ENCODE peak calls at places on chromosomes 16 and 17, in six cellular contexts. One of them, this sample, is unnamed.

GRCh38 chr16:12802661-12803060 is 1.0 kb downstream of the CPPED1 start:
- DNase-seq in fibroblast of lung: no peak
- DNase-seq in ovary: no peak
- DNase-seq in breast epithelium: no peak
- DNase-seq in astrocyte of the cerebellum: no peak
- DNase-seq in GM12878: no peak
- DNase-seq in this sample: no peak

GRCh38 chr16:31200821-31201510 is 1.6 kb downstream of the PYCARD start:
- DNase-seq in fibroblast of lung: no peak
- DNase-seq in ovary: no peak
- DNase-seq in breast epithelium: no peak
- DNase-seq in astrocyte of the cerebellum: no peak
- DNase-seq in GM12878: no peak
- DNase-seq in this sample: no peak

GRCh38 chr17:27861979-27862378 is 31.2 kb downstream of the LYRM9 start:
- DNase-seq in fibroblast of lung: no peak
- DNase-seq in ovary: no peak
- DNase-seq in breast epithelium: no peak
- DNase-seq in astrocyte of the cerebellum: no peak
- DNase-seq in GM12878: no peak
- DNase-seq in this sample: no peak

GRCh38 chr17:40952675-40953074 is 14.1 kb downstream of the KRT39 start:
- DNase-seq in fibroblast of lung: peak; percentile 97
- DNase-seq in ovary: no peak
- DNase-seq in breast epithelium: no peak
- DNase-seq in astrocyte of the cerebellum: no peak
- DNase-seq in GM12878: no peak
- DNase-seq in this sample: peak; percentile 89

GRCh38 chr16:7853197-7853596 is 520.6 kb downstream of the RBFOX1 start:
- DNase-seq in fibroblast of lung: no peak
- DNase-seq in ovary: no peak
- DNase-seq in breast epithelium: no peak
- DNase-seq in astrocyte of the cerebellum: no peak
- DNase-seq in GM12878: no peak
- DNase-seq in this sample: no peak

GRCh38 chr16:704552-705380 is 835 bp downstream of the FBXL16 start:
- DNase-seq in fibroblast of lung: no peak
- DNase-seq in ovary: no peak
- DNase-seq in breast epithelium: no peak
- DNase-seq in astrocyte of the cerebellum: no peak
- DNase-seq in GM12878: no peak
- DNase-seq in this sample: no peak

GRCh38 chr17:39777534-39778365 is 40.0 kb downstream of the GRB7 start:
- DNase-seq in fibroblast of lung: no peak
- DNase-seq in ovary: no peak
- DNase-seq in breast epithelium: no peak
- DNase-seq in astrocyte of the cerebellum: no peak
- DNase-seq in GM12878: peak; percentile 73
- DNase-seq in this sample: no peak

GRCh38 chr17:81261582-81262336 is 22.6 kb downstream of the NDUFAF8 start:
- DNase-seq in fibroblast of lung: no peak
- DNase-seq in ovary: no peak
- DNase-seq in breast epithelium: no peak
- DNase-seq in astrocyte of the cerebellum: no peak
- DNase-seq in GM12878: no peak
- DNase-seq in this sample: no peak

GRCh38 chr17:50865060-50865867 is 890 bp downstream of the TOB1 start:
- DNase-seq in fibroblast of lung: peak; percentile 58
- DNase-seq in ovary: peak; percentile 82
- DNase-seq in breast epithelium: no peak
- DNase-seq in astrocyte of the cerebellum: peak; percentile 23
- DNase-seq in GM12878: no peak
- DNase-seq in this sample: no peak

DNA sequence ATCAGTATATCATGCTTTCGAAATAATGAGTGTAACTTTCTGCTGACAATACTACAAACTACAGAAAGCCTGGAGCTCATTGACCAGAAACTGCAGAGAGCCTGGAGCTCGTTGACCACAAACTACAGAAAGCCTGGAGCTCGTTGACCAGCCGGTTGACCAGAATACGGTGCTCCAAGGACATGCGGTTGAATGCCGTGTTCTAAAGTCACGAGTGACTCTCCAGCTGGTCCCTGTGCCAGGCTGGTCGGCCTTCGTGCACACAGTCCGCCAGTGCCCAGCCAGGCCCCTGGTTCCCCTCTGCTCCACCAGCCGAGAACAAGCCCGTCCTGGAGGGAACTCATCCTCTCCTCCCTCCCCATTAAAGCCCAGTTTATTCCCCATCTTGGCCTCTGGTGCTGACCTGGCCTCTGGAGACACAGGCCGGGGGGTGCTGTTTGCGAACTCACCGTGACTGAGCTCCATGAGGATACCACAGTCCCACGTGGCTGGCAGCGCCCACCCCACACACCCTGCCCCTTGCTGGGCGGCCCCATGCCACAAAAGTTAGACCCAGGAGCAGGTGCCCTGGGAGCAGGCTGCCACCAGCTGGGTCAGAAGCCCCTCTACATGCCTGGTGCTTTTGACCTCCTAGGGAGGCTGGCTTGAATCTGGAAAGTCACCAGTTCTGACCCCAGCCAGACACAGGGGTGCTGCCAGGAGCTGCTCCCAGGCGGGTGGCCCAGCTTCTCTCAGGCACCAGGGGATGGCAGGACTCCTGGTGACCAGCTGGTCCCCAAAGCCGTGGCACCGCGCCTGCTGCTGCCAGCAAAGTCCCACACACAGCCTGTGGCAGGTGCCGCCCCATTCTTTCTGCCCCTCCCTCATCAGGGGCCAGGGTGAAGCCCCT is 15.5 kb upstream of the CDH15 start:
- DNase-seq in fibroblast of lung: no peak
- DNase-seq in ovary: no peak
- DNase-seq in breast epithelium: no peak
- DNase-seq in astrocyte of the cerebellum: no peak
- DNase-seq in GM12878: no peak
- DNase-seq in this sample: no peak
- TF ChIP-seq CTCF in fibroblast of lung: no peak
- TF ChIP-seq CTCF in ovary: no peak
- TF ChIP-seq CTCF in breast epithelium: no peak
- TF ChIP-seq CTCF in astrocyte of the cerebellum: no peak
- TF ChIP-seq CTCF in GM12878: no peak
- TF ChIP-seq CTCF in this sample: no peak

DNA sequence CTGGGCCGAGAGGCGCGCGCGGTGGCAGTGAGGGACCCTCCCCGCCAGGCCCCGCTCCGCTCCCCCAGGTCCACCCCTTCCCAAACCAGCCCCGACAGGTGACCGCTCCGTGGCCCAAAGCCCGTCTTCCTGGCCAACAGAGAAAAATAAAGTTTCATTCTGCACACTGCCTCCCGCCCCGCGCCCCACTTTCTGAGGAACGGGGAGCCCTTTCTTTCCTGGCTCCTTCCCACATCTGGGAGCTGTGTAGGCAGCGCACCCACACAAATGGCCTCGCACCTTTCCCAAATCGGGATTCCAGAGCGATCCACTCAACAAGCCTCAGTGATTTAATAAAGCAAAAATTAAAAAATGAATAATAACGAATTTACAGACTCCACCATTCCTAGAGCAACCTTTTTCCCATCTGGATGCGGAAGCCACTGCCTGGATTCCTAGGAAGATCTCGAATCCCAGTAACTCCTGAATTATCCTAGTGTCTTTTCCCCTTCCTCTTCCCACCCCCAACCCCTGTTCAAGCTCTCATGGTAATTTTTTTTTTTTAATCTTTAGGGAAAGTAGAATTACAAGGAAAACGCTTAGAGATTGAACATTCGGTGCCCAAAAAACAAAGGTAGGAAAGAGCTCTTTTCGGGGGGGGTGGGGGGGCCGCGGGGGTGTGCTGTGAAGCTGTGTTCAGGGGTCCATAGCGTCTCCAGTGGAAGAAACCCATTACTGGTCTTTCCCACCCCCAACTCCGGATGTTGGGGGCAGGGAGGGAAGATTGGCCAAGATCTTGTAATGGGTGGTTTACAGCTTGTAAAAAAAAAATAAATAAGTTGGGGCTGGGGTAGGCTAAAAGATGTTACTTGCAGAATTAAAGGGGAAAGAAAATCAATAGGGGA is 1.6 kb downstream of the IGF2BP1 start:
- DNase-seq in fibroblast of lung: peak; percentile 43
- DNase-seq in ovary: no peak
- DNase-seq in breast epithelium: no peak
- DNase-seq in astrocyte of the cerebellum: no peak
- DNase-seq in GM12878: no peak
- DNase-seq in this sample: no peak
- TF ChIP-seq CTCF in fibroblast of lung: no peak
- TF ChIP-seq CTCF in ovary: no peak
- TF ChIP-seq CTCF in breast epithelium: no peak
- TF ChIP-seq CTCF in astrocyte of the cerebellum: peak; percentile 15
- TF ChIP-seq CTCF in GM12878: no peak
- TF ChIP-seq CTCF in this sample: no peak

DNA sequence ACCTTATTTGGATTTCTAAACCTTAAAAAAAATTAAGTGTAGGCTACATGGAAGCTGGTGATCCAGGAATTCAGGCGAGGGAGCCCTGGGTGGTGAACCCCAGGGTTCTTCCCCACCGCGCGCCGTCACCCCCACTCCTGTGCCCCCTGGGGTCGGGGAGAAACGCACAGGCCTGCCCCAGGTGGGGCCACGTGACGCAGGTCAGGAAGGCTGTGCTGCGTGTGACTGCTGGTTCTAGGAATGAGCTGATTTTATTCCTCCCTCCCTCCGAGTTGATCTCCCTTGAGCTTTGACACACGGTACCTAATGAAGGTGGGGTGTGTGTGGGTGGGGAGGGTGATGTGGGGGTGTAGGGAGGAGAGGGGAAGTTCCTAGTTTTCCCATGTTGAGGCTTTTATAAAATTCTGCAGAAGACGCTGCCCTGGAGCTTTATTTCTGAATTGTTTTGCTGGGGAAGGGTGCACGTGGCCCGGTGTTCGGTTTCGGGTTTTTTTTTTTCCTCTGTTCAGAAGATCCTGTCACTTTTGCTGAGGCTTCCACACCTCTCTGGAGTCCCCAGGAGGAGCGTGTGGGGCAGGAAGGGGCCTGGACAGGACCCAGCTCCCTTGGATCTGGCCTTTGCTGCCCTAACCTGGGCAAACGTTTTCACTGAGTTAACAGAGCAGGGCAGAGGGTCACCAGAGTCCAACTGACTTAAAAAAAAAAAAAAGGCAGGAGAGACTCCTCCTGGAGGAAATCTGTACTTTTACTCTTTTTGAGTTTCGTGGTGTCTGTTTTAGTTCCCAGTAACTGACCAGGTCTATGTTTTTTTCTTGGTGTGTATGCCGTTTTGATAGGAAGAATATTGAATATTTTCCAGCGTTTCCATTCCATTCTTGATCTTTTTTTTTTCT is 55.8 kb upstream of the GSE1 start:
- DNase-seq in fibroblast of lung: no peak
- DNase-seq in ovary: no peak
- DNase-seq in breast epithelium: no peak
- DNase-seq in astrocyte of the cerebellum: no peak
- DNase-seq in GM12878: no peak
- DNase-seq in this sample: no peak
- TF ChIP-seq CTCF in fibroblast of lung: peak; percentile 15
- TF ChIP-seq CTCF in ovary: no peak
- TF ChIP-seq CTCF in breast epithelium: no peak
- TF ChIP-seq CTCF in astrocyte of the cerebellum: peak; percentile 29
- TF ChIP-seq CTCF in GM12878: no peak
- TF ChIP-seq CTCF in this sample: peak; percentile 19

DNA sequence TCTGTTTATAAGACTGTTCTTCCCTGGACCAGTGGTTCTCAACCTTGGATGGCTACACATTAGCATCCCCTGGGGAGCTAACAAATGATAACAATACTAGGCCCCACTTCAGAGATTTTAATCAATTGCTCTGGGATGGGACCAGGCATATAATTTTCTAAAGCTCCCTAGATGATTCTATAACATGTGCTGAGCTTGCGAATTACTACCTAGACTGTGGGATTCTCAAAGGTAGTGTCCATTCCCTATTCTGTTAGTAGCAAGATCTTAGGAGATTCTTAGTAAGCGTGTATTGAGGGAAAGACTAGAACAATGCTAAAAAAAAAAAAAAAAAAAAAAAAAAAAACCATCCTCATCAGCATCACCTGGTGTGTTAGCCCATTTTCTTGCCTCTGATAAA is 412.0 kb upstream of the CDH5 start:
- DNase-seq in fibroblast of lung: no peak
- DNase-seq in ovary: no peak
- DNase-seq in breast epithelium: no peak
- DNase-seq in astrocyte of the cerebellum: no peak
- DNase-seq in GM12878: no peak
- DNase-seq in this sample: no peak
- TF ChIP-seq CTCF in fibroblast of lung: no peak
- TF ChIP-seq CTCF in ovary: no peak
- TF ChIP-seq CTCF in breast epithelium: no peak
- TF ChIP-seq CTCF in astrocyte of the cerebellum: no peak
- TF ChIP-seq CTCF in GM12878: no peak
- TF ChIP-seq CTCF in this sample: no peak

DNA sequence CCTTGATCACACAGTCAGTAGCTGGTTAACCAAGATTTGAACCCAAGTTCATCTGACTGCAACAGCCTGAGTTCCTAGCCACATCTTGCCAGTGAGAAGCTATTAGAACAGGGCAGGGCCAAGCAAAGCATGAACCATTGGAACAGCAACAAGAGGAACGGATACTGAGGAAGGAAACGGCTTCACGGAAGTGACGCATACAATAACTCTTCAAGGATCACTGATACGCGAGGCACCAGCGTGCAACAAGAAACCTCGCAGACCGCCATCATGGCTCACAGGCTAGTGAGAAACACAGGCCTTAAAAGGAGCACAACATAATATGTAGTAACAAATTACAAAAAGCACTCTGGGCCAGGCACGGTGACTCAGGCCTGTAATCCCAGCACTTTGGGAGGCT is 114.9 kb downstream of the CDYL2 start:
- DNase-seq in fibroblast of lung: no peak
- DNase-seq in ovary: no peak
- DNase-seq in breast epithelium: no peak
- DNase-seq in astrocyte of the cerebellum: no peak
- DNase-seq in GM12878: no peak
- DNase-seq in this sample: no peak
- TF ChIP-seq CTCF in fibroblast of lung: no peak
- TF ChIP-seq CTCF in ovary: no peak
- TF ChIP-seq CTCF in breast epithelium: no peak
- TF ChIP-seq CTCF in astrocyte of the cerebellum: no peak
- TF ChIP-seq CTCF in GM12878: no peak
- TF ChIP-seq CTCF in this sample: no peak

GRCh38 chr16:85172465-85173071 is 60.3 kb upstream of the CIBAR2 start:
- DNase-seq in fibroblast of lung: peak; percentile 41
- DNase-seq in ovary: peak; percentile 50
- DNase-seq in breast epithelium: no peak
- DNase-seq in astrocyte of the cerebellum: no peak
- DNase-seq in GM12878: no peak
- DNase-seq in this sample: no peak
- TF ChIP-seq CTCF in fibroblast of lung: peak; percentile 15
- TF ChIP-seq CTCF in ovary: no peak
- TF ChIP-seq CTCF in breast epithelium: peak; percentile 50
- TF ChIP-seq CTCF in astrocyte of the cerebellum: peak; percentile 49
- TF ChIP-seq CTCF in GM12878: peak; percentile 52
- TF ChIP-seq CTCF in this sample: peak; percentile 27